ENCODE peak calls at places on chromosomes 11 and 22, in six cellular contexts. O is choroid plexus epithelial cell, U is colonic mucosa, P is astrocyte of the spinal cord, I is dorsolateral prefrontal cortex, Z is psoas muscle. E is an unnamed sample.

GRCh38 chr11:21838422-21838821 is 354.5 kb upstream of the ANO5 start:
- DNase-seq in O (no peak), U (no peak), P (no peak), I (no peak), Z (no peak), E (no peak)

GRCh38 chr11:35663408-35663702 is 780 bp downstream of the TRIM44 start:
- DNase-seq in O (no peak), U (no peak), P (no peak), I (no peak), Z (no peak), E (no peak)

GRCh38 chr11:119751281-119752060 is 22.5 kb upstream of the NECTIN1 start:
- DNase-seq in O (no peak), U (no peak), P (no peak), I (no peak), Z (no peak), E (no peak)

GRCh38 chr11:61587951-61588695 is 7.2 kb upstream of the SYT7 start:
- DNase-seq in O (no peak), U (peak), P (no peak), I (no peak), Z (peak), E (peak)

GRCh38 chr11:117686711-117687110 is 110.3 kb downstream of the DSCAML1 start:
- DNase-seq in O (no peak), U (no peak), P (no peak), I (no peak), Z (no peak), E (peak)

GRCh38 chr11:107849791-107850190 is 8.8 kb downstream of the SLC35F2 start:
- DNase-seq in O (no peak), U (no peak), P (no peak), I (no peak), Z (no peak), E (no peak)

GRCh38 chr11:38791346-38791961 is 2193.4 kb upstream of the RAG2 start:
- DNase-seq in O (peak), U (peak), P (peak), I (no peak), Z (no peak), E (peak)

GRCh38 chr11:134181707-134182106 is 42.1 kb downstream of the NCAPD3 start:
- DNase-seq in O (no peak), U (no peak), P (no peak), I (no peak), Z (no peak), E (peak)

GRCh38 chr11:118338637-118339061 is 3.9 kb downstream of the CD3D start:
- DNase-seq in O (peak), U (peak), P (no peak), I (no peak), Z (no peak), E (no peak)

GRCh38 chr11:81373986-81374385 is 1359.7 kb downstream of the FAM181B start:
- DNase-seq in O (no peak), U (no peak), P (no peak), I (no peak), Z (no peak), E (no peak)

GRCh38 chr11:83257638-83258229 is 28.4 kb downstream of the CCDC90B start:
- DNase-seq in O (peak), U (no peak), P (peak), I (no peak), Z (no peak), E (peak)

GRCh38 chr11:10943968-10944367 is 86.1 kb upstream of the ZBED5 start:
- DNase-seq in O (peak), U (no peak), P (no peak), I (no peak), Z (no peak), E (peak)

GRCh38 chr11:117470576-117470975 is 142.9 kb downstream of the CEP164 start:
- DNase-seq in O (no peak), U (no peak), P (no peak), I (no peak), Z (no peak), E (no peak)

GRCh38 chr22:37741312-37741795 is 44.5 kb downstream of the TRIOBP start:
- DNase-seq in O (peak), U (peak), P (peak), I (no peak), Z (peak), E (peak)

GRCh38 chr11:94034207-94034606 is 13.1 kb downstream of the HEPHL1 start:
- DNase-seq in O (no peak), U (no peak), P (no peak), I (no peak), Z (no peak), E (no peak)

GRCh38 chr11:121451178-121451981 is 734 bp upstream of the SORL1 start:
- DNase-seq in O (no peak), U (peak), P (no peak), I (no peak), Z (no peak), E (no peak)

GRCh38 chr11:94654201-94654600 is 87.0 kb downstream of the PIWIL4 start:
- DNase-seq in O (no peak), U (no peak), P (no peak), I (no peak), Z (no peak), E (no peak)

GRCh38 chr11:58900479-58901420 is 38.5 kb upstream of the GLYATL1 start:
- DNase-seq in O (peak), U (peak), P (peak), I (peak), Z (peak), E (peak)

GRCh38 chr11:27973851-27974536 is 134.0 kb downstream of the KIF18A start:
- DNase-seq in O (no peak), U (no peak), P (no peak), I (no peak), Z (no peak), E (peak)

GRCh38 chr11:7672960-7673723 is at the start of gene CYB5R2:
- DNase-seq in O (peak), U (peak), P (no peak), I (no peak), Z (peak), E (peak)

GRCh38 chr22:49925525-49926128 is 7.2 kb downstream of the CRELD2 start:
- DNase-seq in O (no peak), U (no peak), P (no peak), I (no peak), Z (no peak), E (no peak)

GRCh38 chr11:70603756-70604211 is 205.5 kb downstream of the CTTN start:
- DNase-seq in O (no peak), U (no peak), P (no peak), I (no peak), Z (peak), E (no peak)

DNA sequence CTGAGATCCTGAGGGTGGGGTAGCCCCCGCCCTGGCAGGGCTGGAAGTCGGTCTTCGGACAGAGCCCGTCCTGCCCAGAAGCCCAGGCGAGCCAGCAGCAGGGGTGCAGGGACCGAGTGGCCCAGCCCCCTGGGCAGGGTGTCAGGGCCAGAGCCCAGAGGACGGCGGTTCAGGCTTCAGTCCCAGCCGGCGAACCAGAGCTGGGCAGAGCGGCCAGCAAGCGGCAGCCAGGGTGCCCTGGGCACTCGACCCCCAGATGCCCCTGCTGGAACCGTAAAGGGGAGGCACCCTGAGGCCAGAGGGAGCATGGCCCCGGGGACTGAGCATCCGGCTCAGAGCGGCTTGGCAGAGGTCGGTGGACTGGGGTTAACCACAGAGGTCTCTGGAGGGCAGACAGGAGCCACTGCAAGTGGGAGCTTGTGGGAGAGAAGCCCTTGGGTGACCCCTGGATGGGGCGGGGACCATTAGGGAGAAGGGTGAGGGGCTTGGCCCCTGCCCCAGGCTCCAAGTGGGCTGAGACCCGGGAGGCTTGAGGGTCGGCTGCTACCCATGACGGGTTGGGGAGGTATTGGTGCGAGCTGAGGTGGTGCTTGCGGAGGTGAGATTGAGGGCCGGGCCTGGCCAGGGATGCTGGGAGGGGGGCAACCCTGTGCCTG is 15.9 kb downstream of the LSP1 start:
- DNase-seq in O (no peak), U (no peak), P (no peak), I (no peak), Z (peak), E (no peak)
- H3K4me3 ChIP-seq in O (no peak), U (peak), P (no peak), I (no peak), Z (peak), E (peak)

GRCh38 chr22:35089139-35089538 is 23.2 kb downstream of the ISX start:
- DNase-seq in O (no peak), U (no peak), P (no peak), I (no peak), Z (no peak), E (no peak)
- TF ChIP-seq CTCF in O (no peak), U (no peak), P (no peak), I (no peak), Z (no peak), E (no peak)

GRCh38 chr11:69442012-69442806 is 39.3 kb upstream of the LINC01488 start:
- DNase-seq in O (no peak), U (no peak), P (peak), I (no peak), Z (no peak), E (peak)
- H3K4me3 ChIP-seq in O (no peak), U (no peak), P (no peak), I (no peak), Z (no peak), E (no peak)

GRCh38 chr11:85945296-85945695 is 90.1 kb downstream of the CCDC83 start:
- DNase-seq in O (no peak), U (no peak), P (no peak), I (no peak), Z (no peak), E (no peak)

GRCh38 chr11:85945788-85946187 is 90.6 kb downstream of the CCDC83 start:
- DNase-seq in O (no peak), U (no peak), P (no peak), I (no peak), Z (no peak), E (no peak)

GRCh38 chr11:85939099-85940015 is 84.2 kb downstream of the CCDC83 start:
- DNase-seq in O (no peak), U (no peak), P (no peak), I (no peak), Z (no peak), E (no peak)

GRCh38 chr11:85937838-85938237 is 82.7 kb downstream of the CCDC83 start:
- DNase-seq in O (no peak), U (no peak), P (no peak), I (no peak), Z (no peak), E (no peak)

DNA sequence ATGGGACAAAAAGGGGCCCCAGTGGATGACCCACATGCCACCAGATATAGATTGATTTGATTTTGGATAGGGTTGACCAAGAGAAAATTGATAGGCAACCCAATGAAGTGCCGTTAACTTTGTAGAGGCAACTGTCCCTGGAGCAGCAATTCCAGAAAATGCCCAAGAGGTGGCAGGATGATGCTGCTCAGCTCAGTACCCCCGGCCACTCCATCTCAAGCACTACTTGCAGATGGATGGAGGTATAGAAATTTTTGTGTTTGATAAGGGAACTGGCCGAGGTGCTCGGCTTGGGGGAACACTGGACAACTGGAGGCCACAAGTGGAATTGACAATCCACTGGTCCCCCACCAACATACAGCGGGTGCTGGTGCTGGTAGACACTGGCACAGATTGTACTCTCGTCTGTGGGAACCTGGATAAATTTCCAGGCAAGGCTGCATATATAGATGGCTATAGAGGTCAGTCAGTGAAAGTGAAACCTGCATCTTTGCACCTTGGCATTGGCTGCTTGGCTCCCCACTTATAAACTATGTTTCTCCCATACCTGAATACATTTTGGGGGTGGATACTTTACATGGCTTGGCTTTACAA is 86.3 kb downstream of the CCDC83 start:
- DNase-seq in O (peak), U (peak), P (peak), I (peak), Z (peak), E (peak)
- TF ChIP-seq CTCF in O (peak), U (peak), P (peak), I (peak), Z (peak), E (peak)

GRCh38 chr22:45978275-45978713 is 1.3 kb upstream of the WNT7B start:
- DNase-seq in O (no peak), U (no peak), P (no peak), I (no peak), Z (no peak), E (no peak)
- H3K4me3 ChIP-seq in O (no peak), U (peak), P (no peak), I (peak), Z (peak), E (no peak)

GRCh38 chr22:33757443-33758124 is 162.7 kb downstream of the LARGE1 start:
- DNase-seq in O (peak), U (no peak), P (peak), I (no peak), Z (no peak), E (no peak)

GRCh38 chr22:33757041-33757440 is 163.2 kb downstream of the LARGE1 start:
- DNase-seq in O (no peak), U (no peak), P (no peak), I (no peak), Z (no peak), E (no peak)

GRCh38 chr22:33758961-33759360 is 161.3 kb downstream of the LARGE1 start:
- DNase-seq in O (no peak), U (no peak), P (no peak), I (no peak), Z (no peak), E (no peak)

GRCh38 chr22:33758125-33758483 is 162.2 kb downstream of the LARGE1 start:
- DNase-seq in O (no peak), U (no peak), P (no peak), I (no peak), Z (no peak), E (no peak)

GRCh38 chr22:33756508-33756949 is 163.7 kb downstream of the LARGE1 start:
- DNase-seq in O (no peak), U (no peak), P (no peak), I (no peak), Z (no peak), E (no peak)
- TF ChIP-seq CTCF in O (peak), U (no peak), P (no peak), I (no peak), Z (no peak), E (no peak)

GRCh38 chr22:39714321-39714720 is 143.8 kb downstream of the CACNA1I start:
- DNase-seq in O (no peak), U (no peak), P (no peak), I (no peak), Z (no peak), E (no peak)
- H3K4me3 ChIP-seq in O (no peak), U (no peak), P (no peak), I (no peak), Z (no peak), E (no peak)

GRCh38 chr11:30046211-30046945 is 29.5 kb upstream of the KCNA4 start:
- DNase-seq in O (no peak), U (no peak), P (no peak), I (no peak), Z (no peak), E (no peak)
- TF ChIP-seq CTCF in O (no peak), U (no peak), P (no peak), I (no peak), Z (no peak), E (no peak)

GRCh38 chr11:114036156-114036811 is 23.2 kb upstream of the ZBTB16 start:
- DNase-seq in O (peak), U (peak), P (peak), I (peak), Z (peak), E (peak)
- H3K4me3 ChIP-seq in O (peak), U (peak), P (peak), I (peak), Z (peak), E (peak)

GRCh38 chr11:124942446-124943202 is 6.8 kb upstream of the HEPACAM start:
- DNase-seq in O (no peak), U (no peak), P (no peak), I (peak), Z (no peak), E (no peak)

GRCh38 chr11:124943731-124944130 is 7.9 kb upstream of the HEPACAM start:
- DNase-seq in O (no peak), U (no peak), P (no peak), I (no peak), Z (no peak), E (no peak)

GRCh38 chr11:124943242-124943641 is 7.4 kb upstream of the HEPACAM start:
- DNase-seq in O (no peak), U (no peak), P (no peak), I (peak), Z (no peak), E (no peak)

GRCh38 chr11:124938970-124939369 is 3.1 kb upstream of the HEPACAM start:
- DNase-seq in O (no peak), U (no peak), P (no peak), I (no peak), Z (no peak), E (no peak)

DNA sequence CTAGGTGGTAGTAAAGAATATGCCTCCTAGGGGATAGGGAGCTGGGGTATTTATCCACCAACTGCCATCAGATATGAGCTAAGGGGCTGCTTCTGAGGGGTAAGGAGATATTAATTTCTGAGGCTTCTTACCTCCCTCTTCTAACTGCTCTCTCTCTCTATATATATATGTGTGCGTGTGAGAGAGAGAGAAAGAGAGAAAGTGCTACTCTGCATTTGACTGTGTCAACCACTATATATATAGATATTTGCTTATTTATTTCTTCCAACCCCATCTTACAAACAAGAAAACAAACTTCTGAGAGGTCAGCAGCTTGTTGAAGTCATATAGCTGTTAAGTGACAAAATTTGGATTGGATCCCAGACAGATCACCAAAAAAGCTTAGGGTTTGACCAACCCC is 5.9 kb upstream of the HEPACAM start:
- DNase-seq in O (no peak), U (no peak), P (no peak), I (no peak), Z (no peak), E (no peak)
- TF ChIP-seq CTCF in O (no peak), U (no peak), P (no peak), I (no peak), Z (no peak), E (no peak)

E was measured in fibroblast of mammary gland.